ENCODE peak calls at places on chromosomes 11 and 22, in six cellular contexts. F, J, S, W, R and P are unnamed samples.

GRCh38 chr11:72721689-72722049 is 30.5 kb downstream of the ARAP1 start:
- DNase-seq in F (no peak), J (no peak), S (peak; percentile 40), W (peak; percentile 75), R (no peak), P (no peak)

GRCh38 chr11:45048870-45049825 is 97.3 kb upstream of the PRDM11 start:
- DNase-seq in F (no peak), J (peak; percentile 45), S (no peak), W (no peak), R (peak; percentile 11), P (no peak)

GRCh38 chr11:34865261-34865660 is 50.9 kb downstream of the APIP start:
- DNase-seq in F (no peak), J (no peak), S (no peak), W (no peak), R (no peak), P (no peak)

GRCh38 chr11:4891996-4892640 is 10.4 kb downstream of the OR51T1 start:
- DNase-seq in F (peak; percentile 82), J (no peak), S (no peak), W (peak; percentile 34), R (peak; percentile 93), P (no peak)

GRCh38 chr22:31230155-31230870 is 18.2 kb downstream of the LIMK2 start:
- DNase-seq in F (peak; percentile 51), J (no peak), S (no peak), W (no peak), R (peak; percentile 44), P (no peak)

GRCh38 chr11:134559617-134559992 is 147.6 kb upstream of the B3GAT1 start:
- DNase-seq in F (no peak), J (no peak), S (no peak), W (no peak), R (no peak), P (no peak)

GRCh38 chr11:117606211-117606610 is 190.8 kb downstream of the DSCAML1 start:
- DNase-seq in F (no peak), J (no peak), S (no peak), W (no peak), R (no peak), P (no peak)

GRCh38 chr11:686451-687243 is 8.4 kb downstream of the DEAF1 start:
- DNase-seq in F (no peak), J (no peak), S (no peak), W (no peak), R (no peak), P (no peak)

GRCh38 chr11:27408231-27408630 is 45.2 kb upstream of the CCDC34 start:
- DNase-seq in F (no peak), J (no peak), S (no peak), W (no peak), R (no peak), P (no peak)

GRCh38 chr11:35610636-35611035 is 7.6 kb upstream of the FJX1 start:
- DNase-seq in F (no peak), J (no peak), S (no peak), W (no peak), R (no peak), P (no peak)

GRCh38 chr22:39223091-39223710 is 21.6 kb downstream of the PDGFB start:
- DNase-seq in F (peak; percentile 40), J (no peak), S (no peak), W (no peak), R (no peak), P (no peak)

GRCh38 chr11:25242928-25243327 is 746.1 kb downstream of the LUZP2 start:
- DNase-seq in F (no peak), J (no peak), S (no peak), W (no peak), R (no peak), P (no peak)

GRCh38 chr11:17630936-17631335 is 83.9 kb downstream of the OTOG start:
- DNase-seq in F (no peak), J (no peak), S (no peak), W (no peak), R (no peak), P (no peak)

GRCh38 chr11:93579187-93579773 is 36.1 kb upstream of the SMCO4 start:
- DNase-seq in F (no peak), J (no peak), S (no peak), W (no peak), R (no peak), P (no peak)

GRCh38 chr22:22968366-22968765 is 80.8 kb downstream of the IGLL5 start:
- DNase-seq in F (no peak), J (no peak), S (no peak), W (no peak), R (no peak), P (no peak)

GRCh38 chr11:47415949-47416472 is 7.6 kb downstream of the SLC39A13 start:
- DNase-seq in F (peak; percentile 95), J (no peak), S (no peak), W (peak; percentile 92), R (peak; percentile 96), P (no peak)

GRCh38 chr11:46175401-46176002 is 54.2 kb upstream of the PHF21A start:
- DNase-seq in F (no peak), J (no peak), S (no peak), W (no peak), R (no peak), P (no peak)

GRCh38 chr11:46180741-46181140 is 59.5 kb upstream of the PHF21A start:
- DNase-seq in F (peak; percentile 82), J (no peak), S (no peak), W (no peak), R (no peak), P (no peak)

GRCh38 chr11:46176421-46176820 is 55.2 kb upstream of the PHF21A start:
- DNase-seq in F (no peak), J (no peak), S (no peak), W (peak; percentile 15), R (no peak), P (no peak)

GRCh38 chr11:46181387-46181786 is 60.1 kb upstream of the PHF21A start:
- DNase-seq in F (no peak), J (no peak), S (no peak), W (no peak), R (no peak), P (no peak)

GRCh38 chr11:46178542-46178941 is 57.3 kb upstream of the PHF21A start:
- DNase-seq in F (no peak), J (no peak), S (no peak), W (no peak), R (no peak), P (no peak)
- TF ChIP-seq CTCF in F (no peak), J (no peak), S (no peak), W (no peak), R (no peak), P (no peak)

DNA sequence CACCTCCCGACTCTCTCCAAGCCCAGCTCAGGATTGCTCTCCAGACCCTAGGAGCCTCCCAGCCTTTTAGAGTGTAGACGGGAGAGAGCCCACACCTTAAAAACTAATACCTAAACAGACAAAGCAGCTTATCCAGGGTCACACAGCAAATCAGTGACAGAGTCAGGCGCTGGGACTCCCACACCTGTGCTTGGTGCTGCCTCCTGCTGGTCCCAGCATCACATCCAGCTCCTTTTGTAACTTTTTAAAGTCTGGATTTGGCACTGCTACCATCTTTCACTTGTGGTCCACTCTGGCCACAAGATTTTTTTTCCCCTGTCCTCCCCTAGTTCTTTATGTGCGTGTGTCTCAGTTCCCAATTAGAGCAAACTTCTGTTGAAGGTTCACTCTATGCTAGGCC is 4.7 kb downstream of the ANO1 start:
- DNase-seq in F (no peak), J (no peak), S (no peak), W (no peak), R (no peak), P (no peak)
- TF ChIP-seq CTCF in F (no peak), J (no peak), S (no peak), W (no peak), R (peak; percentile 30), P (no peak)

GRCh38 chr22:35354068-35354467 is 26.8 kb upstream of the HMOX1 start:
- DNase-seq in F (no peak), J (no peak), S (no peak), W (no peak), R (no peak), P (no peak)

GRCh38 chr22:35350539-35351503 is 30.1 kb upstream of the HMOX1 start:
- DNase-seq in F (peak; percentile 93), J (peak; percentile 90), S (peak; percentile 78), W (peak; percentile 87), R (peak; percentile 89), P (peak; percentile 68)

GRCh38 chr22:35349704-35350538 is 31.0 kb upstream of the HMOX1 start:
- DNase-seq in F (peak; percentile 43), J (no peak), S (no peak), W (no peak), R (peak; percentile 37), P (no peak)

GRCh38 chr22:35353318-35353717 is 27.6 kb upstream of the HMOX1 start:
- DNase-seq in F (no peak), J (no peak), S (no peak), W (no peak), R (no peak), P (no peak)

DNA sequence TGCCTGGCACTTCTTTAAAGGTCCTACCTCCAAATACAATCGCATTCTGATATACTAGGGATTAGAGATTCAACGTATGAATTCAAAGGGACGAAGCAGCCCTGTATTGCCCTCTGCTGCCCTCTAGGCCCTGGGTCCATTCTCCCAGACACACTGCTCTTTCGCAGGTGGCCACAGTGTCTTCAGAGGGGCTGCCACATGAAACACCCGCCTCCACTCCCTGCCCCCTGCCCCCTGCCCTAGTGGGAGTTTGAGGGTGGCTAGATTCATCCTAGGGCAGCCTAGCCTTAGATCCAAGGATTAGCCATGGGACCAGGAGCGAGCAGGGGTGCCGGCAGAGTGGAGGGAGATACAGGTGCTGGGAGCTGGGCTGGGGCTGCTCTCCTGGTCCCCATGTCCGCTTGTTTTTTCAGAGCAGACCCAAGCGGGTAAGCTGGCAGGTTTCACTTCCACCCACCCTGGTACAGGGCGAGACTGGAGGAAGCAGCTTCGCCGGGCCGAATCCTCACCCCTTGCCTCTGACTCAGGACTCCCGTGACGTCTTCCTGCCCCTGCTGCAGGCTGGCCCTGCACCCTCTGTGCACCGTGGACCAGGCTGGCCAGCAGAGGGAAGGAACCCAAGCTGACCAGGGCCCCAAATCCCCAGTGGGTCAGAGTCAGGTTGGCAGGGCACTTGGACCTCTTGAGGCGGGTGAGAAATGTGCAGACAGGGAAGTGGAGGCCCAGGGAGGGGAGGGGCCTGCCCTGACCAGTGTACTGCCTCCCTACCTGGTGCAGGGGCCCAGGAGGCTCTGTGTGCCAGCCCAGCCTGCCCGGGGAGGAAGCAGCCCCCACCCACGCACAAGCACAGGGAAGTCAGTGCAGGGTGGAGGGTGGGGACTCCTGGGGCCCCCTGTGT is 28.4 kb upstream of the HMOX1 start:
- DNase-seq in F (peak; percentile 52), J (peak; percentile 57), S (peak; percentile 16), W (no peak), R (no peak), P (peak; percentile 47)
- TF ChIP-seq CTCF in F (peak; percentile 46), J (peak; percentile 19), S (no peak), W (peak; percentile 18), R (peak; percentile 18), P (no peak)

DNA sequence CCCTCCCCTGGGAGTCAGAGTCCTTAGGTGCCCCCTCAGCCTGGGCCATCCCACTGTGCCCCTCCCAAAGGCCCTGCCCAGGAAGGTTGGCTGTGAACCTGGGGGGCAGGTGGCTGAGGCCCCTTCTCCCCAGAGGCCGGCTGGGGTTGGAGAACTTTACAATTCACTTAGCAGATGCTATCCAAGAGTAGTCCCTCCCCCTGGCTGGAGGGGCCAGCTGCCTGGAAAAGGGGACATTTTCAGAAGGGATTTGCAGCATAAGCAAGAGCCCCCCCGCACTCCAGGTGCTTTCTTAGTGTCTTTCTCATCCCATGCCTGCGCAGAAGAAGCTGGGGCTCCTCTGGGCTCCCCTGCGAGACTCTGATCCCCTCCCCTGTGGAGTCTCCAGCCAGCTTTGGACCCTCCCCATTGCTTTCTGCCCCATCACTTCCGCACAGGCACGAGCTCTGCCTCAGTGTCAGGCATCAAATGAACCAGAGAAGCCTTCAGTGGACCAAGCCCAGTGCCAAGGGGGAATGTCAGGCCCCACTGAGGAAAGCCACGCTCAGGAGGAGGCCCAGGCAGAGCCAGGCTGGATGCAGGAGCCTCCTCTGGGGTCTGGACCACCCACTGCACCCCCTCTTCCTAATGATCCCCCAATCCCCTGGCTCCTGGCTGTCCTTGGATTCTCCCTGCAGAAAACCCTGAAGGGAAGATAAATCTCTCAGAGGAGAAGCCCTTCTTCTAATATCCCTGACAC is 3.7 kb downstream of the SSTR3 start:
- DNase-seq in F (no peak), J (no peak), S (no peak), W (no peak), R (no peak), P (no peak)
- TF ChIP-seq CTCF in F (no peak), J (no peak), S (no peak), W (no peak), R (no peak), P (no peak)